ENCODE peak calls at places on chromosomes 7 and 10, in seven cellular contexts. F is OCI-M1; A is stimulated activated CD8-positive, alpha-beta memory T cell treated with anti-CD3 and anti-CD28 coated beads, Interleukin-4, amount 100 ng/mL, for 1 hour; W is MM.1S; J is Right ventricle myocardium superior; U is GM03348; O is smooth muscle cell of the brain vasculature. R is an unnamed sample.

GRCh38 chr10:85995791-85996190 is 370.8 kb downstream of the GRID1 start:
- DNase-seq in J (no peak), U (peak), O (no peak), F (peak), A (no peak), W (no peak), R (peak)

GRCh38 chr7:105940111-105940510 is 23.0 kb upstream of the CDHR3 start:
- DNase-seq in J (no peak), W (no peak), U (no peak), F (no peak), O (no peak), A (no peak), R (no peak)

GRCh38 chr10:46518028-46518725 is 38.3 kb downstream of the GPRIN2 start:
- DNase-seq in J (no peak), O (no peak), F (no peak), W (no peak), A (no peak), U (no peak), R (no peak)

GRCh38 chr10:76025124-76025477 is 593.7 kb downstream of the LRMDA start:
- DNase-seq in W (no peak), U (no peak), A (no peak), F (no peak), J (no peak), O (no peak), R (no peak)

GRCh38 chr7:4820968-4821471 is 40.8 kb downstream of the PAPOLB start:
- DNase-seq in F (no peak), J (no peak), A (no peak), O (no peak), W (no peak), U (no peak), R (no peak)

GRCh38 chr10:48684792-48685651 is at the start of gene WDFY4:
- DNase-seq in J (peak), A (no peak), U (no peak), W (no peak), F (no peak), O (no peak), R (peak)

GRCh38 chr7:133853706-133854276 is 273.3 kb upstream of the LRGUK start:
- DNase-seq in F (peak), W (peak), U (peak), J (no peak), A (no peak), O (no peak), R (no peak)

GRCh38 chr10:103814104-103814503 is 41.3 kb downstream of the SH3PXD2A start:
- DNase-seq in O (no peak), W (no peak), F (no peak), J (no peak), U (no peak), A (no peak), R (no peak)

GRCh38 chr10:18456984-18457383 is 194.4 kb downstream of the NSUN6 start:
- DNase-seq in F (no peak), O (no peak), W (no peak), A (no peak), U (no peak), J (no peak), R (no peak)

GRCh38 chr7:90345548-90346319 is 782 bp upstream of the GTPBP10 start:
- DNase-seq in F (peak), W (peak), A (no peak), O (peak), J (no peak), U (peak), R (no peak)

GRCh38 chr7:144164784-144165183 is 18.5 kb upstream of the CTAGE4 start:
- DNase-seq in O (no peak), A (no peak), W (no peak), F (no peak), J (no peak), U (no peak), R (no peak)